ENCODE peak calls at places on chromosomes 4 and X, in seven cellular contexts. O is stomach, U is ovary, R is GM12878, B is heart left ventricle, G is IMR-90, L is tibial nerve. K is an unnamed sample.

GRCh38 chr4:95701500-95701899 is 138.4 kb upstream of the PDHA2 start:
- DNase-seq in O (no peak), U (no peak), R (no peak), B (no peak), G (no peak), L (no peak), K (no peak)

GRCh38 chrX:13369541-13370140 is 49.8 kb upstream of the ATXN3L start:
- DNase-seq in O (no peak), U (no peak), R (no peak), B (no peak), G (no peak), L (no peak), K (no peak)

GRCh38 chr4:29199025-29199424 is 1521.1 kb upstream of the PCDH7 start:
- DNase-seq in O (no peak), U (no peak), R (no peak), B (no peak), G (no peak), L (no peak), K (no peak)

GRCh38 chr4:153467897-153468262 is 1.7 kb downstream of the TMEM131L start:
- DNase-seq in O (no peak), U (no peak), R (no peak), B (no peak), G (no peak), L (no peak), K (no peak)

GRCh38 chr4:176273741-176274140 is 4.7 kb upstream of the ASB5 start:
- DNase-seq in O (no peak), U (no peak), R (no peak), B (no peak), G (no peak), L (no peak), K (no peak)

GRCh38 chr4:80306255-80306654 is 29.3 kb upstream of the CFAP299 start:
- DNase-seq in O (no peak), U (no peak), R (no peak), B (no peak), G (peak), L (no peak), K (no peak)

GRCh38 chr4:163767993-163768392 is 273.5 kb downstream of the TMA16 start:
- DNase-seq in O (no peak), U (no peak), R (no peak), B (no peak), G (no peak), L (no peak), K (no peak)

GRCh38 chr4:54439831-54440243 is 210.7 kb downstream of the PDGFRA start:
- DNase-seq in O (no peak), U (peak), R (no peak), B (no peak), G (peak), L (no peak), K (peak)

GRCh38 chr4:155889946-155890345 is 13.6 kb upstream of the TDO2 start:
- DNase-seq in O (no peak), U (no peak), R (no peak), B (no peak), G (no peak), L (no peak), K (no peak)

GRCh38 chr4:84502333-84502954 is 3.4 kb upstream of the NKX6-1 start:
- DNase-seq in O (no peak), U (no peak), R (no peak), B (no peak), G (no peak), L (no peak), K (no peak)

GRCh38 chrX:113370001-113370400 is 529.4 kb upstream of the AMOT start:
- DNase-seq in O (no peak), U (no peak), R (no peak), B (no peak), G (no peak), L (no peak), K (no peak)

GRCh38 chrX:42739258-42739657 is 38.7 kb downstream of the PPP1R2C start:
- DNase-seq in O (no peak), U (no peak), R (no peak), B (no peak), G (no peak), L (no peak), K (no peak)

GRCh38 chrX:112368371-112368770 is 285.8 kb upstream of the TRPC5 start:
- DNase-seq in O (no peak), U (no peak), R (no peak), B (no peak), G (no peak), L (no peak), K (no peak)

GRCh38 chrX:8042304-8042703 is 115.1 kb upstream of the PNPLA4 start:
- DNase-seq in O (no peak), U (no peak), R (no peak), B (no peak), G (no peak), L (no peak), K (no peak)

GRCh38 chrX:29487714-29488113 is 727.6 kb upstream of the MAGEB2 start:
- DNase-seq in O (no peak), U (no peak), R (no peak), B (no peak), G (no peak), L (no peak), K (no peak)

GRCh38 chrX:105126201-105126600 is 94.3 kb downstream of the TEX13A start:
- DNase-seq in O (no peak), U (no peak), R (no peak), B (no peak), G (no peak), L (no peak), K (no peak)

GRCh38 chr4:65917486-65917885 is 247.2 kb upstream of the EPHA5 start:
- DNase-seq in O (no peak), U (no peak), R (no peak), B (no peak), G (no peak), L (no peak), K (no peak)

GRCh38 chrX:16695079-16695676 is 17.3 kb downstream of the CTPS2 start:
- DNase-seq in O (peak), U (peak), R (no peak), B (no peak), G (peak), L (peak), K (peak)

GRCh38 chrX:132689741-132690140 is 200.9 kb upstream of the MBNL3 start:
- DNase-seq in O (no peak), U (no peak), R (no peak), B (no peak), G (no peak), L (no peak), K (no peak)

DNA sequence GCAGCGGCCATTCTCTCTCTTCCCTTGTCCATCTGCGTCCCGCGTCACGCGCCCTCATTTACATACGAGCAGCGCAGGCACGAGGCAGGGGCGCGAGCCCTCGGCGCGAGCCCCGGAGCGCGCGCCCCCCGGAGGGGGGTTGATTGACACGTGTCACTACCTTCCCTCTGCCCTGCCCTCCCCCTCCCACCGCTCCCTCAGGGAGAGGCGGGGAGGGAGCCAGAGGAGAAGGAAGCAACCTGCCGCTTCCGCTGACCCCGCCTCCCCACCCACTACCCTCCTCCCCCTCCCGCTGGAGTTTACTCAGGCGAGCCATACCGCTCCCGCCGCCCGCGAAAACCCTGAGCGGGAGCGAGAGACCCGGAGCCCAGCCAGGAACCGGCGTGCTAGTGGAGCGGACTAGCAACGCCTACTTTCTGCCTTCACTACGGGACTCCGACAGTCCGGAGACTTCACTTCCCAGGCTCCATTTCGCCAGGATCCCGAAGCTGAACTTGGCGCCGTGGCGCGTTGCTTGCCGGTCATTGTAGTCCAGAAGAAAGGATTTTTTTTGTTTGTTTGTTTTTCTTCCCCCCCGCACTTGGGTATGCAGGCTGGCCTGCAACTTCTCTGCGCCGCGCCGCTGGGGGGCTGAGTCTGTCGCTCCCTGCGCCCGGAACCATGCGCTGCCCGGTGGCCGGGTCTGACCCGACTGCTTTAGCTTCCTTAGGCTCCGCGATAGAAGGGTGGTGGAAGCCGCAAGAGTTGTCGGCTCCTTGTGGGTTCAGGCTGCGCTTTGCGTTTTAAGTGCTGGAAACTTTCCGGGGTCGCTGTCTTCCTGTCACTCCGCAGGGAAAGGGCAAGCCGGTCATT is at the start of gene LCORL:
- DNase-seq in O (peak), U (peak), R (peak), B (peak), G (peak), L (peak), K (peak)
- TF ChIP-seq POLR2A in O (no peak), U (no peak), R (peak), B (no peak), G (no peak), L (no peak), K (peak)

GRCh38 chr4:87745058-87745842 is 54.1 kb upstream of the IBSP start:
- DNase-seq in O (no peak), U (no peak), R (no peak), B (no peak), G (no peak), L (no peak), K (no peak)

GRCh38 chr4:87746001-87746400 is 53.4 kb upstream of the IBSP start:
- DNase-seq in O (no peak), U (no peak), R (no peak), B (no peak), G (no peak), L (no peak), K (no peak)
- TF ChIP-seq POLR2A in O (no peak), U (no peak), R (no peak), B (no peak), G (no peak), L (no peak), K (no peak)

DNA sequence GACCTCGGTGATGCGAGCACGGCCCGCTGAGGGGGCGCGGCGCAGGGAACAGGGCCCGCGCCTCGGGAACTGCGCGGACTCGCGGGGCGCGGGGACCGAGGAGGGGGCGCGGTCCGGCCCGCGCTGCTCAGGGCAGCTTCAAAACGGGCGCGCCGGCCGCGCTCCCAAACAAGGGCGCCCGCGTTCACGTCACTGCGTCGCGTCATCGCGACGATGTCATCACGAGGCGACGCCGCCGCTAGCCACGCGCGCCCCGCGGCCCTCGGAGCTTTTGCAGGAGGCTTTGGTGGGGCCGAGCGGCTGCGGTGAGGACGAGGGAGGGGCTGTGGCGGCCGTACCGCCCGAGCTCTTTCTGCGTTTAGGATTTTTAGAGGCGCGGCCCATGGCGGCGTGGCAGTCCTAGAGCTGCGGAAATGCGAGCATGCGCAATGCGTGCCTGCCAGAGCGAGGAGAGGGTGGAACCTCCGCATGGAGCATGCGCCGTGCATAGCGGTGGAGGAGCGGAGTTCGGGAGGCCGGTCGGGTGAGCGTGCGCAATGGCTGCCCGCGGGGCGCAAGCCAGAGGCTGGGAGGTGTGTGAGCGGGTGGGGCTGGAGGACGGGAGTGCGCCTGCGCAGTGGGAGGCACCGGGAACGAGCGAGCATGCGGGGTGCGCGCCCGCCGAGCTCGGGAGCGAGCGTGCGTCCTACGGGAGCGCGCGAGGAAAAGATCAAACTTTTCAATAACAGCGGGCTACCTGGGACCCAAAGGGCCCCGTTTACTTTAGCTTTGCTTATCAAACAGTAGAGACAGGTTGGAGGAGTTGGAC is at the start of gene PPP2R3B:
- DNase-seq in O (peak), U (peak), R (peak), B (peak), G (peak), L (peak), K (peak)
- TF ChIP-seq POLR2A in O (no peak), U (peak), R (peak), B (peak), G (peak), L (peak), K (peak)

GRCh38 chrX:154784149-154784985 is 20.9 kb downstream of the MPP1 start:
- DNase-seq in O (no peak), U (no peak), R (no peak), B (no peak), G (no peak), L (no peak), K (no peak)
- TF ChIP-seq POLR2A in O (no peak), U (no peak), R (no peak), B (no peak), G (no peak), L (no peak), K (no peak)

GRCh38 chrX:150898343-150899190 is at the start of gene CD99L2:
- DNase-seq in O (peak), U (peak), R (no peak), B (peak), G (peak), L (peak), K (peak)
- TF ChIP-seq POLR2A in O (no peak), U (no peak), R (peak), B (peak), G (peak), L (no peak), K (peak)

DNA sequence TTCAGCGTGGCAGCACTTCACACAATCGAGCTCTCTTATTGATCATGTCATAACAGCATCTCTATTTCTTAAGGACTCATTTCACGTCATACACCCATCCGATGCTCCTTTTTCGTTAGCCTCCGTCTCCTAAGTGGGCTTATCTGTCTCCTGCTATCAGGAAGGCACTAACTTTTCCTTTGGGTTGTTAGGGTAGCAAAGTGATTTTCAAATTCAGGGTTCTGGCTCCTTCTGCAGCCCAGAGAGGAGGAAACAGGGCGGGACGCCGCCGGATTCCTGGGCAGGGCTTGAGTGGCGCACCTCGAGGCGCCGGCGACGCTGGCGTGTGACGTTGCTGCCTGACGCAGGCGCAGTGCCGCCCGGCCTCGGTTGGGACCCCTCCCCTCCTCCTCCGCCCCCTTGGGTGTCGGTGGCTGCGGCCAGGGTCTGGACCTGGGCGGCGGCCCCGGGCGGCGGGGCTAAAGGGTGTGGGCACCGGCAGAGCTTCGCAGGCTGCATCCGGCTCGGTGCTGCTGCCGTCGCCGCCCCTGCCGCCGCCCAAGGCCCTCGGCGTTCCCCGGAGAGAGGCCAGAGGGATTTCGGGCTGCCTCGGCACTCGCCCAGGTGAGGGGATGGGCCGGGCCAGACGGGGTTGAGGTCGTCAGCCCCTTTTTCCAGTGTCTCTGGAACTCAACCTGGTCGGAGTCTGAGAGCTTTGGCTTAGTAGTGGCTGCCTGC is at the start of gene BLTP1:
- DNase-seq in O (peak), U (peak), R (peak), B (peak), G (peak), L (peak), K (peak)
- TF ChIP-seq POLR2A in O (no peak), U (peak), R (peak), B (peak), G (no peak), L (peak), K (peak)

GRCh38 chr4:678331-678734 is 4.0 kb downstream of the MYL5 start:
- DNase-seq in O (no peak), U (no peak), R (no peak), B (peak), G (no peak), L (no peak), K (no peak)

GRCh38 chr4:679571-680083 is 5.3 kb downstream of the MYL5 start:
- DNase-seq in O (no peak), U (no peak), R (no peak), B (peak), G (no peak), L (no peak), K (no peak)

GRCh38 chr4:680091-680490 is 5.7 kb downstream of the MYL5 start:
- DNase-seq in O (no peak), U (no peak), R (no peak), B (peak), G (no peak), L (no peak), K (no peak)

GRCh38 chr4:677431-678293 is 3.3 kb downstream of the MYL5 start:
- DNase-seq in O (peak), U (no peak), R (no peak), B (peak), G (no peak), L (no peak), K (no peak)

DNA sequence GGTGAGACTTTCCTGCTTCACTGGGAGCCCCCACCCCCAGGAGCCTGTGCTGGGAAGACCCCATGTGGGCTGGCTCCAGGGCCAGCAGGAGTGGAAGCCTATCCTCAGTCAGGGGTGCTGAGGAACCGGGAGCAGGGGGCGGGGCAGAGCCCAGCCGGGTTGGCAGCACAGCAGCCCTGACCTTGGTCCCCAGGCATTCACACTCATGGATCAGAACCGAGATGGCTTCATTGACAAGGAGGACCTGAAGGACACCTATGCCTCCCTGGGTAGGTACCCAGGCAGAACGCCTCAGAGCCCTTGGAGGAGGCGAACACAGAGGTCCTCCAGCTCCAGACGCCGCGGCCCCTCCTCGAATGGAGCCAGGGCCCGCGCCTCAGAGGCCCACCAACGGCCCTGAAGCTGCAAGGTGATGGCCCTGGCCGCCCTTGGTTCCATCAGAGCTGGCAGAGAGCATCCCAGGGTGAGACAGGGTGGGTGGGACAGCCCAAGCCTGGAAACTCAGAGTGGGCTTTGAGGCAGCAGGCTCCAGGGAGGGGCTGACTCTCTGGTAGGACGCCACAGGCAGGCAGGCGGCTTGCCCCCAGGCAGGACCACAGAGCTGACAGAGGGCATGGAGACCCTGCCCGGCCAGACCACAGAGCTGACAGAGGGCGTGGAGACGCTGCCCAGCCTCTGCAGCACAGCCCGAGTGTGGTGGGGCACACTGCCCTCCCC is 4.6 kb downstream of the MYL5 start:
- DNase-seq in O (no peak), U (no peak), R (no peak), B (peak), G (no peak), L (no peak), K (peak)
- TF ChIP-seq POLR2A in O (no peak), U (no peak), R (no peak), B (no peak), G (no peak), L (no peak), K (no peak)

GRCh38 chr4:145097821-145098674 is at the start of the genes ABCE1 and ANAPC10:
- DNase-seq in O (peak), U (peak), R (peak), B (peak), G (peak), L (peak), K (peak)
- TF ChIP-seq POLR2A in O (no peak), U (peak), R (peak), B (peak), G (peak), L (no peak), K (peak)